ENCODE peak calls at places on chromosomes 16 and 17, in four cellular contexts. R is PC-9, V is PC-3, F is SK-N-SH. Q is an unnamed sample. For H3K9me2, the result is how much of the 10 kb centered on the place peaks cover.

GRCh38 chr16:57144027-57144426 is 41.8 kb downstream of the PSME3IP1 start:
- DNase-seq in R (no peak), V (no peak), F (no peak), Q (no peak)

GRCh38 chr16:57945740-57946138 is 25.2 kb downstream of the CNGB1 start:
- DNase-seq in R (no peak), V (no peak), F (no peak), Q (no peak)

GRCh38 chr17:35879748-35880654 is at the start of gene CCL5:
- DNase-seq in R (no peak), V (peak), F (no peak), Q (no peak)

GRCh38 chr16:31008154-31008950 is 2.1 kb downstream of the STX1B start:
- DNase-seq in R (no peak), V (peak), F (peak), Q (no peak)

GRCh38 chr17:55266051-55266957 is 1.5 kb downstream of the HLF start:
- DNase-seq in R (no peak), V (no peak), F (peak), Q (no peak)

GRCh38 chr16:81585785-81586184 is 141.2 kb downstream of the CMIP start:
- DNase-seq in R (peak), V (peak), F (no peak), Q (peak)

GRCh38 chr16:29765167-29766032 is 12.7 kb upstream of the ZG16 start:
- DNase-seq in R (peak), V (peak), F (no peak), Q (peak)

GRCh38 chr17:61249649-61250301 is 149.9 kb upstream of the TBX2 start:
- DNase-seq in R (no peak), V (no peak), F (no peak), Q (no peak)

GRCh38 chr16:67673712-67674580 is 7.3 kb downstream of the C16orf86 start:
- DNase-seq in R (no peak), V (no peak), F (peak), Q (no peak)

GRCh38 chr16:51268237-51268636 is 117.2 kb upstream of the SALL1 start:
- DNase-seq in R (no peak), V (no peak), F (no peak), Q (no peak)

GRCh38 chr16:1385232-1385631 is 29.3 kb downstream of the UNKL start:
- DNase-seq in R (no peak), V (no peak), F (no peak), Q (no peak)

GRCh38 chr17:81537343-81537855 is 9.2 kb downstream of the FSCN2 start:
- DNase-seq in R (no peak), V (peak), F (peak), Q (peak)

DNA sequence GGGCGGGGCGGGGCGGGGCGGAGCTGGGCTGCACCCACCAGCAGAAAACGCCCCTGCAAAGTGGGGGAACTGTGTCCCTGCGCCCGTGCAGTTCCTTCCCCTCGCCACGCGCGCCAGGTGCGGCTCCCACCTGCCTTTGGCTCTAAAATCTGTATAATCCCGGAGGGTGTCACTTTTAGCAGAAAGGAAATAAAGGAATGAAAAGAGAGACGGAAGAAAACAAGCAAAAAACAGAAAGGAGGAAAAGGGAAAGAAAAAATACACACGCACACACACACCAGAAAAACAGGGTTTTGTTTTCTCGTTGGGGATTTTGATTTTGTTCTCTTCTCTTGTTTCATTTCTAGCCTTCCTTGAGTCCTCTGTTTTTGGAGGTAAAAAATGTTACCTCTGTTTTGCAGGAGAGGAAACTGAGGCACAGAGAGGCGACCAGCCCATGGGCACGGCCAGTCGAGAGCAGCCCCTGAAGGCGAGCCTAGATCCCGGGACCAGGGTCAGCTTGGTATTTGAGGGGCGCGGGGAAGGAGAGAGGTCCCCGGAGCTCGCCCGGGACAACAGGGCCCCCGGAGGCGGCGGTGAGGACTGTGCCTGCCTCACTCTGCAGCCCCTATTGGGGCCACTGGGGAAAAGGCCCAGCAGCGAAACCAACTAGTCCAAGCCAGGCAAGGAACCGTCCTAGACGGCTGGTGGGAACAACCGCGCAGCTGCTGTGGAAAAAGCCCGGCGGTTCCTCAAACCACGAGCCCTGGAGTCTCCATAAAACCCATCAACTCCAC is 594 bp upstream of the CARHSP1 start:
- DNase-seq in R (no peak), V (no peak), F (peak), Q (no peak)
- H3K9me2 ChIP-seq in R (under half), V (under half), F (under half), Q (under half)

GRCh38 chr17:11561281-11561680 is 37.0 kb upstream of the DNAH9 start:
- DNase-seq in R (no peak), V (no peak), F (no peak), Q (no peak)
- H3K9me2 ChIP-seq in R (under half), V (under half), F (under half), Q (under half)

DNA sequence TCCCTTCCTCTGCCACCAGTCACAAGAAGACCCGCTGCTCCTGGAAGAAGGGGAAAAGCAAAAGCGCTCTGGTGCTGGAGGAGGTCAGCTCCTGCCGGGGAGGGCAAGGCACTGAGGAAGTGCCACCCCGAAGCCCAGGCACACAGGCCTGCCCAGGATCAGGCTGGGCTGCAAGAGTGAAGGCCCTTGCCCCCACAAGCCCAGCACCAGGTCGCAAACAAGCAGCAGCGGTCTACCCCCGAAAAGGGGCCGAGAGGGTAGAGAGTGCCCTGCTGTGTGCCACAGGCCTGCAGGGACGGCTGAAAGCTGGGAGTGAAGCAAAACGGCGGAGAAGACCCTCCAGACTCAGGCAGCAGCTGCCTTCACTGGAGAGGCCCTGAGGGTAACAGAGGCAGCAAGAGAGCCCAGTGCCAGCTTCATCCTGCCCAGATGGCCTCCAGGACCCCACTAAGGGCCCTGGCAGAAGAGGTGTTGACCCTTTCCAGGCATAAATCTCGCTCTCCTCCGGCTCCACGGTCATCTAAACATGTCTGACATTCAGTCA is 29.3 kb downstream of the MAP1LC3B start:
- DNase-seq in R (no peak), V (no peak), F (peak), Q (no peak)
- H3K9me2 ChIP-seq in R (under half), V (under half), F (under half), Q (under half)

GRCh38 chr17:47813077-47813476 is 8.5 kb downstream of the OSBPL7 start:
- DNase-seq in R (no peak), V (no peak), F (peak), Q (no peak)

GRCh38 chr17:47811709-47812108 is 9.9 kb downstream of the OSBPL7 start:
- DNase-seq in R (no peak), V (no peak), F (no peak), Q (no peak)

GRCh38 chr17:47812146-47812920 is 9.3 kb downstream of the OSBPL7 start:
- DNase-seq in R (no peak), V (no peak), F (peak), Q (no peak)

GRCh38 chr17:47815106-47815918 is 6.3 kb downstream of the OSBPL7 start:
- DNase-seq in R (no peak), V (no peak), F (no peak), Q (no peak)

DNA sequence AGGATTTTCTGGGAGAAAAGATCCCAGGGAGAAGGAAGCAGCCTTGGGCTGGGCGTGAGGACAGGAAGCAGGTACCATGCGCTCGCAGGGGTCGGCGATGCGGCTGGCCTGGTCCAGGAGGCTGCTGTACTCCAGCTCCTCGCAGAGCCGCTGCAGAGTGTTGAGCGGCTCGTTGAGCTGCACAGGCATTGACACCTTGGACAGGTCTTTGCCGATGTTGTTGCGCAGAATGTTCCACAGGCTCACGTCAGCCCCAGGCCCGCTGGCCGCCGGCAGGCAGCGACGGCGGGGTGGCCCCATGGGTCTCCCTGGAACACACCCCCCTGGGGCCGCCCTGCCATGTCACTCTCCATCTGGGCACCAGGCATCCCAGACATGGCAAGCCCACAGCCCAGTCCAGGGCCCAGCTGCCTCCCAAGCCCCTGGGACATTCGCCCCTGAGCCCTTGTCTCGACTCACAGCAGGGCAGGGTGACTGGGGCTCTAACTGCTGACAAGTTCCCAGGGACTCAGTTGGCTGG is 8.0 kb downstream of the OSBPL7 start:
- DNase-seq in R (no peak), V (no peak), F (no peak), Q (no peak)
- H3K9me2 ChIP-seq in R (under half), V (under half), F (under half), Q (under half)

DNA sequence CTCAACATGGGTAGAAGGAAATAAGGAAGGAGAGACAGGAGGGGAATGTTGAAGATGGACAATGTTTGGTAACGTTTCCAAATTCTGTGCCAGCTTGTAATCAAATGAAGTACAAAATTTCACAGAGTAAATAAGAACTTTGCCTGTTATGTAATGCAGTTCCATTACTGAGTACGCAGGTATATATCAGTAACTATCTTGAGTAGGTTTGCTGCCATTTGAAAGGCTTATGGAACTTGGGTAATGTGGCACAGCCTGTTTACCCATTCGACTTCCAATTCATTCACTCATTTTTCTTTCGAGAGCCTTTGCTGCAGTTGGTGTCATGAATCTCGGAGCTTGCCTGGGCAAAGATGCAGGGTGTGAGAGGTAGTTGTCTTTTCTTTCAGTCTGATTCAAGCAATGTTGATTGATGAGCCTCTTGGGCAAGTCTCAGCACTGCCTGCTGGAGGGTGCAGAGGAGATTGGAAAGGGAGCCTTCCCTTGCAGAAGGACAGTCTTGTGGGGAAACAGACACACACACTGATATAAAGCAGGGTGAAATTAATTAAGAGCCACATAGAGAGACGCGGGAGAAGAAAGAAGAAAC is 53.4 kb downstream of the ZNF18 start:
- DNase-seq in R (no peak), V (no peak), F (no peak), Q (no peak)
- H3K9me2 ChIP-seq in R (under half), V (under half), F (under half), Q (under half)

DNA sequence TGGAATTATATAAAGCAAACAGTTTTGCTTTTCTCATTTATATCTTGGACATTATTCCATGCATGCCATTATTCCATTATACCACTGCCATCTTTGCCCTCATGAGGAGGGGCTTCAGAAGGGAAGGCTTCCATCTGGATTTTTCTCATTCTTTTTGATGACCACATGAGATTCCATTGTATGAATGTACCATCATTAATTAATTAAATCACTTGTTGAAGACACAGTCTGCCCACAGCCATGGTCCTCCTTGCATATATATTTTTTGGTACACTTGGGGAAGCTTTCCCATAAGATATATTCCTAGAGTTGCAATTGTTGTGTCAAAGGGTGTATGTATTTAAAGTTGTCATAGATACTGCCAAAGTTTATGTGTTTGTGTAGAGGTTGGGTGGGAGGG is 7.1 kb downstream of the ARL4D start:
- DNase-seq in R (no peak), V (no peak), F (no peak), Q (no peak)
- H3K9me2 ChIP-seq in R (under half), V (under half), F (under half), Q (under half)

GRCh38 chr16:20853981-20854620 is 46.1 kb downstream of the DCUN1D3 start:
- DNase-seq in R (no peak), V (peak), F (no peak), Q (no peak)

GRCh38 chr16:20854963-20855362 is 45.2 kb downstream of the DCUN1D3 start:
- DNase-seq in R (no peak), V (no peak), F (no peak), Q (no peak)

GRCh38 chr16:20862162-20862960 is 37.8 kb downstream of the DCUN1D3 start:
- DNase-seq in R (no peak), V (no peak), F (no peak), Q (no peak)

GRCh38 chr16:20857281-20857680 is 42.9 kb downstream of the DCUN1D3 start:
- DNase-seq in R (no peak), V (no peak), F (no peak), Q (no peak)

GRCh38 chr16:20859699-20860098 is 40.5 kb downstream of the DCUN1D3 start:
- DNase-seq in R (no peak), V (no peak), F (no peak), Q (no peak)
- H3K9me2 ChIP-seq in R (under half), V (under half), F (under half), Q (under half)

Q was measured in HCT116.